ENCODE peak calls at places on chromosome X, in five cellular contexts. R, D, Z, V and L are unnamed samples.

GRCh38 chrX:16612257-16612987 is 37.5 kb upstream of the S100G start:
- DNase-seq in R (no peak), V (no peak), D (no peak), Z (no peak), L (no peak)

GRCh38 chrX:2583194-2584162 is 82.7 kb upstream of the DHRSX start:
- DNase-seq in R (no peak), D (no peak), Z (no peak), V (no peak), L (no peak)

GRCh38 chrX:15616531-15616930 is 15.8 kb upstream of the ACE2 start:
- DNase-seq in D (no peak), R (no peak), V (no peak), Z (no peak), L (no peak)

GRCh38 chrX:11336201-11336600 is 43.0 kb downstream of the AMELX start:
- DNase-seq in V (no peak), R (no peak), Z (no peak), D (no peak), L (no peak)

GRCh38 chrX:24228596-24228995 is 79.1 kb downstream of the ZFX start:
- DNase-seq in V (no peak), Z (no peak), D (no peak), R (no peak), L (no peak)

GRCh38 chrX:20315140-20315539 is 48.4 kb upstream of the RPS6KA3 start:
- DNase-seq in V (no peak), D (no peak), Z (no peak), R (no peak), L (no peak)

GRCh38 chrX:18353931-18354368 is 538 bp downstream of the SCML2 start:
- DNase-seq in D (no peak), Z (no peak), V (peak; percentile 6), R (peak; percentile 59), L (peak; percentile 14)

GRCh38 chrX:57573754-57574153 is 18.1 kb upstream of the ZXDB start:
- DNase-seq in R (no peak), D (peak; percentile 17), Z (no peak), V (no peak), L (no peak)

GRCh38 chrX:65596270-65596669 is 61.7 kb upstream of the LAS1L start:
- DNase-seq in D (peak; percentile 49), Z (no peak), R (peak; percentile 73), V (peak; percentile 62), L (no peak)

GRCh38 chrX:105189093-105189492 is 31.4 kb downstream of the TEX13A start:
- DNase-seq in Z (no peak), D (no peak), R (no peak), V (no peak), L (no peak)

GRCh38 chrX:38465686-38466085 is 95.7 kb upstream of the TSPAN7 start:
- DNase-seq in V (no peak), D (no peak), Z (no peak), R (no peak), L (no peak)

GRCh38 chrX:20244936-20245335 is 21.8 kb downstream of the RPS6KA3 start:
- DNase-seq in Z (no peak), R (no peak), V (no peak), D (peak; percentile 20), L (no peak)

GRCh38 chrX:154074199-154074598 is 23.3 kb downstream of the MECP2 start:
- DNase-seq in Z (no peak), V (no peak), R (no peak), D (peak; percentile 73), L (peak; percentile 51)

GRCh38 chrX:153981771-153982533 is 9.4 kb downstream of the TMEM187 start:
- DNase-seq in R (peak; percentile 70), D (no peak), Z (peak; percentile 38), V (peak; percentile 74), L (no peak)

GRCh38 chrX:48998391-48998790 is 3.7 kb downstream of the GRIPAP1 start:
- DNase-seq in V (no peak), D (no peak), Z (no peak), R (no peak), L (no peak)

GRCh38 chrX:151724563-151725337 is 8.9 kb downstream of the FATE1 start:
- DNase-seq in V (no peak), R (no peak), D (no peak), Z (no peak), L (no peak)

GRCh38 chrX:110734894-110735541 is 60.6 kb downstream of the CHRDL1 start:
- DNase-seq in V (no peak), D (peak; percentile 69), R (no peak), Z (no peak), L (peak; percentile 46)

GRCh38 chrX:126770179-126770578 is 49.4 kb upstream of the PRR32 start:
- DNase-seq in D (no peak), V (peak; percentile 22), Z (no peak), R (no peak), L (peak; percentile 8)

GRCh38 chrX:34778961-34779360 is 121.9 kb upstream of the TMEM47 start:
- DNase-seq in D (peak; percentile 86), R (no peak), Z (no peak), V (no peak), L (no peak)

GRCh38 chrX:9464435-9465371 is at the start of gene TBL1X:
- DNase-seq in V (peak; percentile 19), Z (no peak), D (peak; percentile 19), R (peak; percentile 68), L (peak; percentile 50)

GRCh38 chrX:45771114-45771513 is 570.4 kb upstream of the DIPK2B start:
- DNase-seq in R (no peak), V (no peak), D (peak; percentile 96), Z (no peak), L (peak; percentile 73)